ENCODE peak calls at places on chromosomes 13 and 19, in nine cellular contexts. P is colonic mucosa, D is AG04449, C is mammary epithelial cell, Z is OCI-LY7, I is fibroblast of the aortic adventitia, A is neuronal stem cell, B is cardiac muscle cell, T is fibroblast of villous mesenchyme. M is an unnamed sample.
A peak's percentile ranks its signal among the peaks of the same experiment; 100 is the strongest.

GRCh38 chr13:110162053-110162452 is 144.9 kb downstream of the COL4A1 start:
- DNase-seq in P (no peak), D (no peak), C (no peak), Z (no peak), I (no peak), A (no peak), B (no peak), T (no peak), M (no peak)

GRCh38 chr13:20191902-20192469 is 752 bp downstream of the GJB2 start:
- DNase-seq in P (peak; percentile 75), D (no peak), C (peak; percentile 56), Z (no peak), I (peak; percentile 10), A (no peak), B (peak; percentile 30), T (peak; percentile 8), M (no peak)

GRCh38 chr13:81987159-81987558 is 1646.2 kb upstream of the SPRY2 start:
- DNase-seq in P (no peak), D (no peak), C (no peak), Z (no peak), I (no peak), A (no peak), B (no peak), T (no peak), M (no peak)

GRCh38 chr13:113981201-113981605 is 7.3 kb upstream of the C13orf46 start:
- DNase-seq in P (peak; percentile 90), D (no peak), C (peak; percentile 81), Z (no peak), I (no peak), A (no peak), B (no peak), T (no peak), M (no peak)

GRCh38 chr19:4181053-4181508 is 1.3 kb downstream of the SIRT6 start:
- DNase-seq in P (peak; percentile 59), D (no peak), C (no peak), Z (peak; percentile 30), I (no peak), A (no peak), B (no peak), T (no peak), M (peak; percentile 30)

GRCh38 chr19:34364830-34365462 is at the start of gene GPI:
- DNase-seq in P (peak; percentile 76), D (no peak), C (peak; percentile 53), Z (peak; percentile 76), I (peak; percentile 22), A (no peak), B (peak; percentile 50), T (peak; percentile 23), M (peak; percentile 50)

GRCh38 chr19:18701250-18701608 is 17.7 kb downstream of the CRTC1 start:
- DNase-seq in P (no peak), D (no peak), C (no peak), Z (peak; percentile 31), I (no peak), A (no peak), B (no peak), T (no peak), M (no peak)

GRCh38 chr13:42981853-42982252 is 10.2 kb downstream of the EPSTI1 start:
- DNase-seq in P (peak; percentile 25), D (no peak), C (peak; percentile 50), Z (no peak), I (no peak), A (no peak), B (no peak), T (no peak), M (no peak)

GRCh38 chr19:13727798-13728197 is 36.5 kb upstream of the MRI1 start:
- DNase-seq in P (no peak), D (peak; percentile 38), C (no peak), Z (no peak), I (peak; percentile 90), A (no peak), B (peak; percentile 48), T (no peak), M (no peak)

GRCh38 chr13:75533866-75534265 is 3.8 kb downstream of the COMMD6 start:
- DNase-seq in P (no peak), D (no peak), C (no peak), Z (no peak), I (no peak), A (no peak), B (no peak), T (no peak), M (no peak)

GRCh38 chr13:103788061-103788652 is 721.9 kb upstream of the SLC10A2 start:
- DNase-seq in P (no peak), D (no peak), C (no peak), Z (no peak), I (no peak), A (no peak), B (no peak), T (no peak), M (no peak)

GRCh38 chr13:76884167-76884566 is 2.0 kb downstream of the KCTD12 start:
- DNase-seq in P (peak; percentile 64), D (no peak), C (peak; percentile 49), Z (no peak), I (peak; percentile 75), A (no peak), B (peak; percentile 73), T (peak; percentile 34), M (no peak)
- H3K4me3 ChIP-seq in P (peak overlapping the region; percentile 64), D (no peak overlapping the region), C (peak overlapping the region; percentile 85), Z (no peak overlapping the region), I (peak overlapping the region; percentile 95), A (no peak overlapping the region), B (peak overlapping the region; percentile 94), T (peak overlapping the region; percentile 67), M (no peak overlapping the region)

GRCh38 chr13:99425485-99426341 is 75.6 kb upstream of the TM9SF2 start:
- DNase-seq in P (peak; percentile 44), D (no peak), C (no peak), Z (peak; percentile 82), I (no peak), A (no peak), B (no peak), T (no peak), M (peak; percentile 81)
- H3K4me3 ChIP-seq in P (no peak overlapping the region), D (no peak overlapping the region), C (no peak overlapping the region), Z (peak overlapping the region; percentile 48), I (no peak overlapping the region), A (no peak overlapping the region), B (no peak overlapping the region), T (no peak overlapping the region), M (peak overlapping the region; percentile 5)

DNA sequence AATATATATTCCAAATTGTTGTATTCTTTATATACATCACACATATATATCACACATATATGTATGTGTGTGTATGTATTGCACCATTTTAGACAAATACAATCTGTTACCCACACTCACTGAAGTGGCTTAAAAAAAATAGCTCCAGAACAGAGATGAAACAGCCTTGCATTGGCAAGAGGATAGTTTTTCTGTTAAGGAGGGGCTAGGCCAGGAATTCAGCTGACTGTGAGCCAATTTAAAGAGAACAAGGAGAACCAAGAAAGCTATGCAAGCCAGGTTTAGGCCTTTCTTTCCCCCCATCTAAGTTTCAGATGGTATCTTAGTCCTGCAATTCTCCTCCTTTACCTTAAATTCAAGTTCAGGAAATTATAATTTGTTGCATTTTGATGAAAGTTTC is 257.5 kb downstream of the MZT1 start:
- DNase-seq in P (no peak), D (no peak), C (no peak), Z (no peak), I (no peak), A (no peak), B (no peak), T (no peak), M (no peak)
- H3K4me3 ChIP-seq in P (no peak overlapping the region), D (no peak overlapping the region), C (no peak overlapping the region), Z (no peak overlapping the region), I (no peak overlapping the region), A (no peak overlapping the region), B (no peak overlapping the region), T (no peak overlapping the region), M (no peak overlapping the region)

GRCh38 chr19:47485210-47485609 is 1.2 kb upstream of the KPTN start:
- DNase-seq in P (no peak), D (no peak), C (no peak), Z (peak; percentile 85), I (no peak), A (no peak), B (no peak), T (no peak), M (peak; percentile 78)
- H3K4me3 ChIP-seq in P (no peak overlapping the region), D (no peak overlapping the region), C (peak overlapping the region; percentile 73), Z (peak overlapping the region; percentile 77), I (no peak overlapping the region), A (no peak overlapping the region), B (no peak overlapping the region), T (no peak overlapping the region), M (peak overlapping the region; percentile 97)

GRCh38 chr19:55649579-55650557 is 1.9 kb downstream of the CCDC106 start:
- DNase-seq in P (no peak), D (no peak), C (no peak), Z (no peak), I (no peak), A (no peak), B (no peak), T (no peak), M (no peak)
- H3K4me3 ChIP-seq in P (no peak overlapping the region), D (peak overlapping the region; percentile 84), C (no peak overlapping the region), Z (peak overlapping the region; percentile 72), I (no peak overlapping the region), A (no peak overlapping the region), B (no peak overlapping the region), T (peak overlapping the region; percentile 84), M (no peak overlapping the region)

GRCh38 chr13:57629821-57630235 is 1.7 kb upstream of the PCDH17 start:
- DNase-seq in P (peak; percentile 40), D (no peak), C (no peak), Z (no peak), I (peak; percentile 67), A (peak; percentile 97), B (peak; percentile 84), T (peak; percentile 4), M (no peak)

GRCh38 chr13:57630661-57631606 is 610 bp upstream of the PCDH17 start:
- DNase-seq in P (no peak), D (no peak), C (peak; percentile 23), Z (no peak), I (no peak), A (no peak), B (peak; percentile 5), T (no peak), M (no peak)

GRCh38 chr13:57631607-57632275 is at the start of gene PCDH17:
- DNase-seq in P (no peak), D (no peak), C (no peak), Z (no peak), I (peak; percentile 38), A (peak; percentile 54), B (peak; percentile 51), T (peak; percentile 5), M (no peak)

GRCh38 chr13:57627663-57628062 is 3.9 kb upstream of the PCDH17 start:
- DNase-seq in P (no peak), D (no peak), C (no peak), Z (peak; percentile 43), I (peak; percentile 32), A (no peak), B (peak; percentile 49), T (peak; percentile 8), M (peak; percentile 28)

DNA sequence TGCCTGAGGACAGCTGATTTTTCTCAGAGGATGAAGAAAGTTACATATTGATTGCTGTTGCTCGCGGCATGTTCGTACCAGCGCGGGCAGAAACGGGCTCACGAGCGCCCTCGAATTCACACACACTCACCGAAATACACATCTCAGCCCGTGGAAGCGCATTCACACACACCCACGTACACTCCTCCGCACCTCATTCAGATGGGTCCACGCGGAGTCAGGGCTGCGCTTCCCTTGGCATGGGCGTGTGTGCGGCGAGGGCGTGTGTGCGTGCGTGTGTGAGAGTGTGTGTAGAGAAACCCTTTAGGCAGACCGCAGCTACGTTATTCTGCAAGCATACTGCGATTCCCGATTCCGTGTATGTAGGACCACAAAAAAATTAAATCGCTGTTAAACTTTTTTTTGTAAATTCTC is 2.1 kb upstream of the PCDH17 start:
- DNase-seq in P (no peak), D (no peak), C (no peak), Z (no peak), I (peak; percentile 3), A (no peak), B (peak; percentile 11), T (no peak), M (no peak)
- H3K4me3 ChIP-seq in P (no peak overlapping the region), D (peak overlapping the region; percentile 42), C (no peak overlapping the region), Z (no peak overlapping the region), I (peak overlapping the region; percentile 67), A (peak overlapping the region; percentile 94), B (peak overlapping the region; percentile 71), T (peak overlapping the region; percentile 18), M (no peak overlapping the region)

M was measured in Jurkat, Clone E6-1.